ENCODE peak calls at places on chromosome 2, in six cellular contexts. G is heart left ventricle, F is prostate gland, E is body of pancreas, U is HepG2, O is gastrocnemius medialis. N is an unnamed sample.
A peak's percentile ranks its signal among the peaks of the same experiment; 100 is the strongest.

GRCh38 chr2:12051831-12052230 is 305.4 kb downstream of the LPIN1 start:
- DNase-seq in U (no peak), F (no peak), G (no peak), E (no peak), O (no peak), N (no peak)

GRCh38 chr2:231277962-231278361 is 79.5 kb downstream of the ARMC9 start:
- DNase-seq in E (no peak), F (no peak), G (no peak), U (no peak), O (no peak), N (no peak)

GRCh38 chr2:172701250-172701649 is 34.4 kb upstream of the RAPGEF4 start:
- DNase-seq in E (no peak), U (no peak), O (no peak), F (no peak), G (no peak), N (no peak)

GRCh38 chr2:89763254-89763580 is 1071.7 kb downstream of the RPIA start:
- DNase-seq in G (peak; percentile 15), O (no peak), F (no peak), E (no peak), U (peak; percentile 24), N (no peak)

GRCh38 chr2:193502363-193503035 is 1307.8 kb upstream of the TMEFF2 start:
- DNase-seq in G (no peak), O (no peak), E (no peak), U (no peak), F (no peak), N (no peak)

GRCh38 chr2:129765326-129766158 is 213.9 kb upstream of the RAB6C start:
- DNase-seq in F (no peak), G (no peak), E (no peak), O (no peak), U (no peak), N (no peak)

GRCh38 chr2:100853909-100854810 is 34.2 kb downstream of the NPAS2 start:
- DNase-seq in G (no peak), F (no peak), U (no peak), E (no peak), O (no peak), N (no peak)

GRCh38 chr2:216350214-216350789 is 22.0 kb downstream of the MARCHF4 start:
- DNase-seq in F (no peak), U (no peak), O (no peak), E (no peak), G (no peak), N (no peak)

GRCh38 chr2:49490710-49491109 is 336.4 kb upstream of the FSHR start:
- DNase-seq in O (no peak), U (peak; percentile 29), F (peak; percentile 59), G (no peak), E (peak; percentile 47), N (no peak)

GRCh38 chr2:178478442-178479274 is at the start of gene FKBP7:
- DNase-seq in U (peak; percentile 82), F (peak; percentile 89), G (peak; percentile 90), E (peak; percentile 83), O (peak; percentile 80), N (peak; percentile 93)

GRCh38 chr2:112789186-112789585 is 4.9 kb upstream of the IL1A start:
- DNase-seq in U (no peak), E (no peak), F (no peak), G (no peak), O (no peak), N (no peak)

GRCh38 chr2:29115797-29116781 is 874 bp downstream of the CLIP4 start:
- DNase-seq in O (peak; percentile 77), E (peak; percentile 61), G (peak; percentile 25), F (peak; percentile 72), U (no peak), N (peak; percentile 70)

GRCh38 chr2:100785621-100786296 is 34.2 kb upstream of the NPAS2 start:
- DNase-seq in U (no peak), E (no peak), O (no peak), F (peak; percentile 56), G (no peak), N (no peak)

GRCh38 chr2:231527955-231528635 is 2.1 kb downstream of the NMUR1 start:
- DNase-seq in G (no peak), F (no peak), E (no peak), O (no peak), U (no peak), N (no peak)

GRCh38 chr2:189698020-189698887 is 23.8 kb downstream of the ANKAR start:
- DNase-seq in F (peak; percentile 40), G (peak; percentile 28), U (peak; percentile 67), E (peak; percentile 73), O (no peak), N (no peak)

GRCh38 chr2:46847726-46848421 is 67.7 kb downstream of the MCFD2 start:
- DNase-seq in F (no peak), E (no peak), U (no peak), G (no peak), O (no peak), N (peak; percentile 48)

GRCh38 chr2:120867290-120868231 is 131.9 kb downstream of the GLI2 start:
- DNase-seq in U (no peak), G (peak; percentile 72), O (peak; percentile 67), E (peak; percentile 45), F (peak; percentile 50), N (peak; percentile 86)

GRCh38 chr2:159201321-159202063 is 85.0 kb downstream of the WDSUB1 start:
- DNase-seq in U (no peak), F (no peak), G (no peak), O (no peak), E (no peak), N (no peak)

GRCh38 chr2:164335947-164336346 is 285.3 kb downstream of the GRB14 start:
- DNase-seq in E (no peak), U (no peak), O (no peak), F (no peak), G (no peak), N (no peak)

GRCh38 chr2:30509716-30510115 is 62.7 kb downstream of the LCLAT1 start:
- DNase-seq in O (no peak), G (no peak), F (peak; percentile 64), U (no peak), E (no peak), N (no peak)

GRCh38 chr2:105674859-105675541 is 69.7 kb upstream of the NCK2 start:
- DNase-seq in G (no peak), E (no peak), F (no peak), U (no peak), O (no peak), N (no peak)

GRCh38 chr2:211957799-211958198 is 580.8 kb downstream of the ERBB4 start:
- DNase-seq in U (no peak), F (no peak), O (no peak), G (no peak), E (no peak), N (no peak)

GRCh38 chr2:133586978-133587377 is 18.7 kb upstream of the NCKAP5 start:
- DNase-seq in G (no peak), O (no peak), F (peak; percentile 13), E (no peak), U (no peak), N (no peak)

DNA sequence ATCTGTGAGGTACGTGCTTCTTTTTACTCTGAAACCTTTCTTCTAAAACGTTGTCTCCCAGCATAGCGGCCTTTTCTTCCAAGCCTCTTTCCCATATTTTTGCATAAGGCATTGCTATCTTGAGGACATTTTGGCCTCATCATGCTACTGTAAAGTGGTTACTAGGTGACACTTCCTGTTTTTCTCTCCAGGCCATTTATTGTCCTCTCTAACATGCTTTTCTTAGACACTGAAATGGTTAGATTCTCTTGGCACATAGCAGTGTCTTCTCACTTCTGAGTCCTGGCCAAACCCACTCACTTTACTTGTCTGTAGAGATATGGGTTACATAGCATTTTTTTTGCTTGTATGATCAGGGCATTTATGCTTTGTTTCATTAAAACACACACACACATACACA is 50.1 kb upstream of the KCNH7 start:
- DNase-seq in E (no peak), U (no peak), G (no peak), F (no peak), O (no peak), N (no peak)
- H3K27ac ChIP-seq in E (no peak overlapping the region), U (no peak overlapping the region), G (no peak overlapping the region), F (no peak overlapping the region), O (no peak overlapping the region), N (no peak overlapping the region)

DNA sequence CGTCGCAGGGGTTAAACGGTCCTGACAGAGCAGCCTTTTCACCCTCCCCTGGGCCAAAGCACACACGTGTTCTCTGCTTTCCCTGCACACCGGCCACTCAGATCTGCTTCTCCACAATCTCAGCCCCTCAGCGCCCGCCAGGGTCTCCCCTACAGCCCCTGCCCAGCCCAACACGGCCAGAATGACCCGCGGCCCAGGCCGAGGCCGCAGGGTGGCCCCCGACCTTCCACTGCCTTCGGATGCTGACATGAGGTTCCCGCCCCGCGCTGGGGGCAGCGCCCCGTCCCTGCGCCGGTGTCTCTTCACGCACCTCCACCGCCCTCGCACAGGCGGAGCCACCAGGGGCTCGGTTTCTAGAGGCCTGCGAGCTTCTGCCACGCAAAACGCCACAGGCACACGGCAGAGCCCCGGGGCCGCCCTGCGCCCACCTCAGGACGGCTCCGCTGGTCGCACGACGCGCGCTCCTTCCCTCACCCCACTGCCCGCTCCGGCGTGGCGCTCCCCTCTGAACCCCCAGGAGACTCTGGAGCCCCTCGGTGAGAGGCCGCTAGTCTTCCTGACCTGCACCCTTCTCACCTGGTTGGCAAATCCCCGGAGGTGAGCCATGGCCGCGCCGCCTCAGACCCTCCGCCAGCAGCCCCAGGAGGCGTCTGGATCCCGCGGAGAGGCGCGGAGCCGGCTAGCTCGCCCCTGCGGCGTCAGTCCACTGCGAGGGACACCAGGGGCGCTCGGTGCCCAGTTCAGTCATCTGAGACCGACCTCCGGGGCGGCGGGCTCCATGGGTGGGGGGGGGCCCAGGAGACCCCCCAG is 749 bp downstream of the STK25 start:
- DNase-seq in G (no peak), E (peak; percentile 54), U (peak; percentile 62), O (no peak), F (no peak), N (peak; percentile 51)
- TF ChIP-seq POLR2A in G (peak; percentile 9), E (no peak), U (no peak), O (peak; percentile 83), F (peak; percentile 5), N (no peak)

DNA sequence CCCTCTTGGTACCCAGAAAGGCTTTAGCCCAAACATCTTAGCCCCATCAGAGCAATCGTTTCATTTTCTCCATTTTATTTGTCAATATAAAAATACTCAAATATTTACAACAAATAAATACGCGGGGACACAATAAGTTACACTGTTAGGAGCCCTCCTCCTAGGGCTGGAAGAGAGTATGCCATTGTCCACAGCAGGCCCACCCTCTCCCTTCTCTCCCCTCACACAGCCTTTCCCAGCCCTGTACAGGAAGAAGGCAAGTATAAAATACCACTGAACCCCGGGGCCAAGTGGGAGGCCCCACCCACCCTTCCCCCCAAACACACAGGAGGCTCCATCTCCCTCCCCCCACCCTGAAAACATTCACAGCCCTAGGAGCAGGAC is 1.9 kb upstream of the ANKRD39 start:
- DNase-seq in O (no peak), F (no peak), G (no peak), E (no peak), U (no peak), N (no peak)
- H3K27ac ChIP-seq in O (peak overlapping the region; percentile 74), F (peak overlapping the region; percentile 78), G (no peak overlapping the region), E (no peak overlapping the region), U (peak overlapping the region; percentile 67), N (no peak overlapping the region)

DNA sequence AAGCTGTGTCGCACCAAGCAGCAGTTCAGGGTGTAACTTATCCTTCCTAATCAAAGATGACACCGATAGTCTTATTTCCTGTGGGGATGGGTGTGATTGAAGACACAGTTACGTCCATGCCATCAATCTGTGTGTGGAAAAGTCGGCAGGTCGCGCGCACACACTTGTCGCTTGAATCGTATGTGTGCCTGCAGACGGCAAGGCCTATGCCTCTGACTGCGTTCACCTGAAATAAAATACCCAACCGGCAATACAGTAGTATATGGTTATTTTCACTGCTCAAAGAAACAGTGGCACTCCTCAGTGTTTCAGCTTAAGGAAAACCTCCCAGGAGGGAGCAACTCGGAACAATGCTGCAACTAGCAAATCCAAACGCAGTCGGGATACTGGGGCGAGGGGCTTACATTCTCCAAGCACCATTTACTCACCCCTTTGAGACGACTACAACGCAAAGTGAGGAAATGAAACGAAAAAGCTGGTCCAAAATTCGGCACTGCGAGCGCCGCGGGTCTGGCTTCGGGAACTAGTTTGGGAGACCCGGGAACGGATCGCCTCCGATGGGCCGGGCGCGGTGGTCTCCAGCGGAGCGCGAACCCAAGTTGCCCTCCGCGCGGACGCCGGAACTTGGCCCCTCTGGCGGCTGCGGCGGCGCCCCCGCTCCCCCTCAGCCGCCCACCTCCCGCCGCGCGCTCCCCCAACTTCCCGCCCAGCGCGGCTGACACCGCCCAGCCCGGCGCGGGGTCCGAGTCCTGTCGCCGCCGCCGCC is 680 bp downstream of the PRKD3 start:
- DNase-seq in F (peak; percentile 46), E (peak; percentile 27), U (peak; percentile 29), G (no peak), O (peak; percentile 27), N (peak; percentile 39)
- TF ChIP-seq POLR2A in F (peak; percentile 19), E (no peak), U (no peak), G (no peak), O (peak; percentile 21), N (peak; percentile 9)

N was measured in ovary.